ENCODE peak calls at places on chromosomes 3 and 15, in four cellular contexts. V is vagina, F is IMR-90, Y is transverse colon. W is an unnamed sample.

GRCh38 chr3:81666502-81667121 is 94.8 kb downstream of the GBE1 start:
- DNase-seq in V (no peak), F (peak; percentile 41), Y (no peak), W (no peak)

GRCh38 chr3:65945480-65945879 is 93.2 kb downstream of the MAGI1 start:
- DNase-seq in V (no peak), F (peak; percentile 16), Y (no peak), W (no peak)

GRCh38 chr3:196619213-196619612 is 20.3 kb upstream of the NRROS start:
- DNase-seq in V (no peak), F (no peak), Y (no peak), W (no peak)

GRCh38 chr3:48042071-48042760 is 26.0 kb upstream of the MAP4 start:
- DNase-seq in V (no peak), F (peak; percentile 48), Y (no peak), W (no peak)

GRCh38 chr3:15875016-15875689 is 77.4 kb upstream of the ANKRD28 start:
- DNase-seq in V (no peak), F (peak; percentile 91), Y (no peak), W (no peak)

GRCh38 chr15:48868549-48868948 is 9.4 kb upstream of the EID1 start:
- DNase-seq in V (no peak), F (peak; percentile 87), Y (no peak), W (no peak)

GRCh38 chr15:101138086-101138660 is 113.7 kb downstream of the CHSY1 start:
- DNase-seq in V (no peak), F (no peak), Y (no peak), W (no peak)

GRCh38 chr3:34346656-34347055 is 548.2 kb downstream of the PDCD6IP start:
- DNase-seq in V (no peak), F (no peak), Y (no peak), W (no peak)

GRCh38 chr3:102532901-102533300 is 98.1 kb downstream of the ZPLD1 start:
- DNase-seq in V (no peak), F (peak; percentile 4), Y (no peak), W (no peak)

GRCh38 chr15:71678191-71678590 is 132.2 kb upstream of the NR2E3 start:
- DNase-seq in V (no peak), F (no peak), Y (no peak), W (no peak)

GRCh38 chr15:27844018-27844666 is 255.0 kb downstream of the OCA2 start:
- DNase-seq in V (peak; percentile 84), F (peak; percentile 82), Y (no peak), W (no peak)

GRCh38 chr3:194312186-194312742 is 38.9 kb downstream of the CPN2 start:
- DNase-seq in V (no peak), F (no peak), Y (peak; percentile 46), W (no peak)

GRCh38 chr3:122923611-122924010 is 104.0 kb downstream of the SEMA5B start:
- DNase-seq in V (no peak), F (no peak), Y (no peak), W (no peak)

GRCh38 chr3:118987466-118987865 is 47.2 kb downstream of the IGSF11 start:
- DNase-seq in V (no peak), F (peak; percentile 3), Y (peak; percentile 13), W (peak; percentile 76)

GRCh38 chr15:89665449-89666146 is 10.3 kb upstream of the KIF7 start:
- DNase-seq in V (no peak), F (peak; percentile 59), Y (peak; percentile 63), W (peak; percentile 80)

GRCh38 chr3:115588201-115588600 is 35.1 kb upstream of the GAP43 start:
- DNase-seq in V (no peak), F (no peak), Y (no peak), W (no peak)

GRCh38 chr3:182683335-182684257 is 109.7 kb upstream of the ATP11B start:
- DNase-seq in V (no peak), F (peak; percentile 68), Y (peak; percentile 74), W (peak; percentile 72)

GRCh38 chr15:84653584-84653909 is 536 bp downstream of the WDR73 start:
- DNase-seq in V (no peak), F (no peak), Y (no peak), W (no peak)

GRCh38 chr3:9765865-9766264 is 3.9 kb downstream of the CAMK1 start:
- DNase-seq in V (no peak), F (no peak), Y (no peak), W (no peak)

GRCh38 chr15:101326462-101327146 is 31.6 kb upstream of the SNRPA1 start:
- DNase-seq in V (no peak), F (no peak), Y (no peak), W (peak; percentile 37)

GRCh38 chr3:158103131-158103955 is 2.9 kb downstream of the SHOX2 start:
- DNase-seq in V (no peak), F (no peak), Y (peak; percentile 55), W (peak; percentile 86)

GRCh38 chr15:65870889-65871533 is 1.7 kb downstream of the RAB11A start:
- DNase-seq in V (no peak), F (peak; percentile 77), Y (no peak), W (no peak)

GRCh38 chr15:68620721-68621528 is 42.1 kb downstream of the CORO2B start:
- DNase-seq in V (no peak), F (peak; percentile 98), Y (peak; percentile 67), W (peak; percentile 88)

GRCh38 chr15:39957481-39957880 is 23.6 kb downstream of the EIF2AK4 start:
- DNase-seq in V (no peak), F (no peak), Y (no peak), W (no peak)

GRCh38 chr3:96996009-96996408 is 181.6 kb downstream of the EPHA6 start:
- DNase-seq in V (no peak), F (no peak), Y (no peak), W (no peak)

GRCh38 chr15:75947117-75947516 is 43.4 kb downstream of the FBXO22 start:
- DNase-seq in V (no peak), F (peak; percentile 77), Y (no peak), W (no peak)

GRCh38 chr3:50806806-50807205 is 132.1 kb downstream of the DOCK3 start:
- DNase-seq in V (no peak), F (no peak), Y (no peak), W (no peak)

GRCh38 chr15:100758554-100758953 is 121.1 kb upstream of the ALDH1A3 start:
- DNase-seq in V (no peak), F (no peak), Y (no peak), W (no peak)

GRCh38 chr3:105119801-105120340 is 246.8 kb upstream of the ALCAM start:
- DNase-seq in V (no peak), F (peak; percentile 16), Y (no peak), W (no peak)

GRCh38 chr15:33111051-33111451 is 83.5 kb downstream of the FMN1 start:
- DNase-seq in V (no peak), F (peak; percentile 75), Y (no peak), W (no peak)

GRCh38 chr3:160159806-160160205 is 65.4 kb upstream of the C3orf80 start:
- DNase-seq in V (no peak), F (no peak), Y (no peak), W (no peak)

GRCh38 chr3:160157321-160157720 is 67.9 kb upstream of the C3orf80 start:
- DNase-seq in V (no peak), F (no peak), Y (no peak), W (no peak)

GRCh38 chr3:160159346-160159745 is 65.9 kb upstream of the C3orf80 start:
- DNase-seq in V (no peak), F (no peak), Y (no peak), W (no peak)

GRCh38 chr3:160163259-160163878 is 61.9 kb upstream of the C3orf80 start:
- DNase-seq in V (no peak), F (peak; percentile 47), Y (no peak), W (no peak)

DNA sequence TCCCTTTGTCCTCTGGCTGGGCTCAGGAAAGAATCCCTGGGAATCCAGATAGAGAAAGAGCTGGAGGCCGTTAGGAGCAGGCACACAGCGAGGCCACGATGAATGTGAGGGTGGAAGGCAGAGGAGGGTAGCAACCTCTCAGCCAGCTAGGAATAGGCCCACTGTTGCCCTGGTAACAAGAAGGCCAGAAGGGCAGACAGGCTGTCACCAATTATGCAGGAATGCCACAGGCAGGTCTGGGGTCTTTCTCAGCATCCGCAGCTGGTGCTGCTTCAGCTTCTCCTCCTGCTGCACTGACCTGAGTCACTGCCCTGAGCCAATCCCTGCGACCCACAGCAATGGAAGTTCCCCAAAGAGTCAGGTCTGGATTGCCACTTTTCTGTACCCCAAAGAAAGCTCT is 62.8 kb upstream of the C3orf80 start:
- DNase-seq in V (no peak), F (no peak), Y (no peak), W (no peak)
- H3K27ac ChIP-seq in V (no peak overlapping the region), F (no peak overlapping the region), Y (no peak overlapping the region), W (no peak overlapping the region)

DNA sequence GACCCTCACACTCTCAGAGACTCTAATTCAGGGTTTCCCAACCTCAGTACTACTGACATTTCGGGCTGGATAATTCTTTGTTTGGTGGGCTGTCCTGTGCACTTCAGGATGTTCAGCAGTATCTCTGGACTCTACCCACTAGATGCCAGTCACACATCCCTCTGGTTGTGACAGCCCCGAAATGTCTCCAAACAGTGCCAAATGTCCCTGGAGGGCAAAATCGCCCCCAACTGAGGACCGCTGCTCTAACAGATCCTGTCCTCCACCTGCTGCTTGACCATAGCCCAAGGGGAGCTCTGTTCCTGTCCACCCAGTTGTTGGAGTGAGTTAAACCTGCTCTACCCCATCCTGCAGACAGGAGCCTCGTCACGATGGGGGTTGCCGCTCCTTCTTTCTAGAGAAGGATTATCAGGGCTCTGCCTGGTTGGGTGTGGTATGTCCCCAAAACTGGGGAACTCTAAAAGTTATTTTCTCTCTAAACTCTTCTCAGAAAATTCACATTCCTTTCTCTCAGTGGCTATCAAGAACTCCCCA is 85.6 kb upstream of the PSMD6 start:
- DNase-seq in V (no peak), F (no peak), Y (no peak), W (no peak)
- H3K27ac ChIP-seq in V (no peak overlapping the region), F (no peak overlapping the region), Y (no peak overlapping the region), W (no peak overlapping the region)

GRCh38 chr3:46396129-46396528 is 10.7 kb downstream of the CCR5AS start:
- DNase-seq in V (no peak), F (no peak), Y (no peak), W (no peak)

GRCh38 chr3:46395210-46395661 is 11.6 kb downstream of the CCR5AS start:
- DNase-seq in V (no peak), F (peak; percentile 33), Y (no peak), W (no peak)

GRCh38 chr3:46393554-46394434 is 13.1 kb downstream of the CCR5AS start:
- DNase-seq in V (no peak), F (peak; percentile 47), Y (no peak), W (no peak)

GRCh38 chr3:46389306-46389705 is 17.6 kb downstream of the CCR5AS start:
- DNase-seq in V (no peak), F (no peak), Y (no peak), W (no peak)

DNA sequence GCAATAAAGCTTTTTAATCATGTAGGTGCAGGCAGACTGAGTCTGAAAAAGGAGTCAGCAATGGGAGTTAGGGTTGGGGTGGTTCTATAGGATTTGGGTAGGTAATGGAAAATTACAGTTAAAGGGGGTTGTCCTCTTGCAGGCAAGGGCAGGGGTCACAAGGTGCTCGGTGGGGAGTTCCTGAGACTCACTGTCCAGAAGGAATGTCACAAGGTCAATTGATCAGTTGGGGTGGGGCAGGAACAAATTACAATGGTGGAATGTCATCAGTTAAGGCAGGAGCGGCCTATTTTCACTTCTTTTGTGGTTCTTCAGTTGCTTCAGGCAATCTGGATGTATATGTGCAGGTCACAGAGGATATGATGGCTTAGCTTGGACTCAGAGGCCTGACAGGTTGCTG is 13.9 kb downstream of the CCR5AS start:
- DNase-seq in V (no peak), F (no peak), Y (no peak), W (no peak)
- H3K27ac ChIP-seq in V (no peak overlapping the region), F (no peak overlapping the region), Y (no peak overlapping the region), W (no peak overlapping the region)

DNA sequence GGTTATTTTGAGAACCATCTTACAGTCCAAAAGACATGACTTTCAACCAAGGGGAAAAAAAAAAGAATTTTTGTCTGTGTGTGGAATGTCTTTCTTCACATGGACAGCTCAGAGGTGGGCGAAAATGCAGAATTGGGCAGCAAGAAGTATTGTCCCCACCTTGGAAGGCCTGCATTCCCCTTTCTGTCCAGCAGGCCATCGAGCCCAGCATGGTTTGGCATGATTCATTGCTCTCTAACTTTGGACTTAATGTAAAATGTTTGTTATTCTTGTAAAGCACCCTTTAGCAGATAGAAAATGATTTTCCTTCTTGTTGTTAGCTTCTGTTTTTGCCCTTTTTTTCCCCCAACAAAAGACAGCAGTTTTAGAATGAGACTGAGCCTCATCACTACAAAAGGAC is 12.4 kb downstream of the MYO1E start:
- DNase-seq in V (no peak), F (no peak), Y (no peak), W (no peak)
- H3K27ac ChIP-seq in V (no peak overlapping the region), F (no peak overlapping the region), Y (no peak overlapping the region), W (no peak overlapping the region)